ENCODE peak calls at places on chromosomes 13 and 19, in four cellular contexts. R is K562, M is HepG2, J is GM12878. T is an unnamed sample.

GRCh38 chr13:39892731-39893293 is 237.3 kb downstream of the COG6 start:
- DNase-seq in R (no peak), M (no peak), J (no peak), T (no peak)

GRCh38 chr19:39405930-39406655 is 554 bp upstream of the ZFP36 start:
- DNase-seq in R (no peak), M (no peak), J (no peak), T (peak)

GRCh38 chr13:111372651-111373425 is 52.4 kb downstream of the TEX29 start:
- DNase-seq in R (no peak), M (no peak), J (no peak), T (no peak)

GRCh38 chr13:22214184-22214583 is 543.3 kb downstream of the FGF9 start:
- DNase-seq in R (no peak), M (no peak), J (no peak), T (no peak)

GRCh38 chr13:89169951-89170350 is 1498.8 kb downstream of the SLITRK5 start:
- DNase-seq in R (no peak), M (no peak), J (no peak), T (no peak)

GRCh38 chr13:28718186-28718537 is 608 bp downstream of the SLC46A3 start:
- DNase-seq in R (no peak), M (no peak), J (no peak), T (no peak)

GRCh38 chr13:36713842-36714241 is 40.0 kb downstream of the SERTM1 start:
- DNase-seq in R (no peak), M (no peak), J (no peak), T (no peak)

GRCh38 chr13:47897411-47898050 is 103.5 kb downstream of the SUCLA2 start:
- DNase-seq in R (no peak), M (peak), J (no peak), T (peak)

GRCh38 chr19:50695251-50696064 is 24.1 kb downstream of the SHANK1 start:
- DNase-seq in R (peak), M (no peak), J (no peak), T (peak)

GRCh38 chr13:59843040-59843439 is 320.7 kb downstream of the DIAPH3 start:
- DNase-seq in R (no peak), M (peak), J (no peak), T (no peak)

GRCh38 chr19:48975947-48976847 is 11.1 kb downstream of the FTL start:
- DNase-seq in R (peak), M (no peak), J (no peak), T (peak)

GRCh38 chr13:33224191-33224590 is 61.4 kb downstream of the STARD13 start:
- DNase-seq in R (no peak), M (no peak), J (no peak), T (no peak)

GRCh38 chr13:102721800-102722231 is 27.0 kb upstream of the METTL21C start:
- DNase-seq in R (no peak), M (no peak), J (no peak), T (no peak)

GRCh38 chr13:76414320-76414719 is 471.9 kb downstream of the KCTD12 start:
- DNase-seq in R (no peak), M (no peak), J (no peak), T (no peak)

GRCh38 chr13:110254151-110254679 is 52.7 kb downstream of the COL4A1 start:
- DNase-seq in R (no peak), M (no peak), J (no peak), T (no peak)

DNA sequence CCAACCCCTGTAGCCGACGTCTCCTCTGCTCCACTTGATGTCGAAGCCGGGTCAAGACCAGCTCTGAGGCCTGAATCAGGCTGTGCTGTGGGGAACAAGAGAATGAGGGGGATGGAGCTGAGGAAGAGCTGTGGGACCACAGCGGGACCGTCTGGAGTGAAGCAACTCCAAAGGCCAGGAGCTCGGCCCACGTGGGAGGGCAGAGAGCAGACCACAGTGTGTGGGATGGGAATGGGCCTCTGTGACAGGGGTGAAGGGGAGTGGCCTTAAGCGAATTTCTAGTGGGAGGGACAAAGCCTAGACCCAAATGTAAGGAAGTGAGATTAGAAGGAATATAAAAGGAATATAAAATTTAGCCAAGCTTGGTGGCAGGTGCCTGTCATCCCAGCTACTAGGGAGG is 3.8 kb upstream of the SLC8A2 start:
- DNase-seq in R (no peak), M (no peak), J (no peak), T (no peak)
- TF ChIP-seq TCF7 in R (no peak), M (no peak), J (no peak), T (no peak)

DNA sequence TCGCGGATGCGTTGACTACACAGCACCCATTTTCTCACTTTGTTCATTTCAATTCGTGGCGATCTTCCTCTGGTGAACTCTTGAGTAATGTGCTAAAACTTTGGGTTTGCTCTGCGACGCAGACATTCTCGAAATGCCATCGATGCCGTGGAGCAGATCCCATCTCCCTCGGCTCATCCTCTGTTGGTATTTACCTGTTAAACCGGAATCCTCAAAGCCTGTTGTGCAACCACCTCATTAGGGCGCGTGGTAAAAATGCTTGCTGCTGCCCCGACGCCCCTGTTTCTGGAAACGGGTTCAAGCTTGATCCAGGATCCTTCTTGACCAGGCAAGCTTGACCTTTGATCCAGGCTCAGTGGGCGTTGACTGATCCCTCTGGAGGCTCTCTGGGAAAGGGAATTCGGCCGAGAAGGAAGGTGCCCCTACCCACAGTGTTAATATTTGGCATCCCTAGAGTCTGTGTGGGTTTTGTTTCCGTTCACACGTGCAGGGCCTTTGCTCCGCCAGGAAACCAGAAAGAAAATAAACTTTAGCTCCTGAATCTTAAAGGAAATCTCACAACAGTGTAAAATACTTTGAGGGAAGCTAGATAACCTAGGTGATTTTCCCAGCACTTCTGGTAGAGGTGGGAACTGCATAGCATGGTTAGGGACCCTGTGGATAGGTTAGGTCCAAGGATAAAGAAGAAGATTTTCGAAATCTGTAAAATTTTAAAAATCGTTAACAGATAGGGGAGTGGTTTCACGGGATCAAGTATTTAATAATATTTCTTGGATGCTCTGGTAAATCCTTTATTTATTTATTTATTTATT is 1.0 kb downstream of the LSM14A start:
- DNase-seq in R (peak), M (peak), J (no peak), T (peak)
- TF ChIP-seq TCF7 in R (no peak), M (peak), J (no peak), T (no peak)

DNA sequence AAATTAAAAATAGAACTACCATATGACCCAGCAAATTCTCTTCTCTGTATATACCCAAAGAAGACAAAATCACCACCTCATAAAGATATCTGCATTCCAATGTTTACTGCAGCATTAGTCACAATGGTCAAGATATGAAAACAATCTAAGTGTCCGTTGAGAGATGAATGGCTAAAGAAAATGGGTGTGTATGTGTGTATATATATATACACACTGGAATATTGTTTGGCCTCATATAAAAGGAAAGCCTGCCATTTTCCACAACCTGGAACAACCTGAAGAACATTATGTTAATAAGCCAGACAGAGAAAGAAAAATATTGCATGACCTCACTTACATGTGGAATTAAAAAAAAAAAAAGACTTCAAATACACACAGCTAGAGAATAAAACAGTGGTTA is 29.5 kb upstream of the RBM26 start:
- DNase-seq in R (no peak), M (no peak), J (no peak), T (no peak)
- TF ChIP-seq TCF7 in R (no peak), M (no peak), J (no peak), T (no peak)

GRCh38 chr19:44658069-44658727 is 13.1 kb upstream of the CEACAM19 start:
- DNase-seq in R (no peak), M (no peak), J (no peak), T (no peak)
- TF ChIP-seq TCF7 in R (no peak), M (no peak), J (no peak), T (no peak)

T was measured in WTC11.